ENCODE peak calls at places on chromosomes 2 and 18, in five cellular contexts. Q, X, V, W and C are unnamed samples.

GRCh38 chr2:49371302-49371701 is 217.0 kb upstream of the FSHR start:
- DNase-seq in Q (no peak), X (no peak), V (no peak), W (no peak), C (no peak)

GRCh38 chr18:79554945-79555645 is 124.5 kb upstream of the CTDP1 start:
- DNase-seq in W (no peak), V (no peak), X (no peak), Q (no peak), C (no peak)

GRCh38 chr2:64695656-64696310 is 42.1 kb upstream of the SERTAD2 start:
- DNase-seq in Q (no peak), X (no peak), W (no peak), V (no peak), C (no peak)

GRCh38 chr2:114709936-114710850 is 267.8 kb downstream of the DPP10 start:
- DNase-seq in V (no peak), Q (no peak), X (no peak), W (no peak), C (no peak)

GRCh38 chr18:7273301-7273911 is 42.5 kb downstream of the LRRC30 start:
- DNase-seq in X (peak; percentile 29), V (no peak), Q (peak; percentile 66), W (no peak), C (peak; percentile 66)

GRCh38 chr2:222862068-222862914 is 1.5 kb downstream of the ACSL3 start:
- DNase-seq in W (no peak), V (no peak), Q (no peak), X (peak; percentile 52), C (no peak)

GRCh38 chr2:168552450-168552856 is 96.4 kb downstream of the CERS6 start:
- DNase-seq in X (no peak), Q (no peak), V (peak; percentile 3), W (peak; percentile 55), C (no peak)

GRCh38 chr2:54570925-54571694 is 115.0 kb downstream of the SPTBN1 start:
- DNase-seq in X (peak; percentile 70), W (peak; percentile 74), V (no peak), Q (peak; percentile 90), C (peak; percentile 62)